ENCODE peak calls at places on chromosomes 1 and 21, in five cellular contexts. H, R, F, P and S are unnamed samples.

GRCh38 chr1:171984850-171985485 is 143.7 kb downstream of the DNM3 start:
- DNase-seq in P (no peak), F (no peak), H (peak; percentile 49), R (no peak), S (no peak)

GRCh38 chr1:107525146-107525545 is 384.3 kb downstream of the NTNG1 start:
- DNase-seq in R (no peak), F (no peak), H (no peak), P (no peak), S (no peak)

GRCh38 chr1:25748531-25749205 is 51.3 kb upstream of the SELENON start:
- DNase-seq in R (no peak), P (no peak), F (no peak), H (no peak), S (peak; percentile 91)

GRCh38 chr1:66752000-66752592 is at the start of gene DYNLT5:
- DNase-seq in R (peak; percentile 72), H (peak; percentile 43), P (peak; percentile 63), F (no peak), S (peak; percentile 33)

GRCh38 chr1:34851431-34852105 is 8.0 kb downstream of the SMIM12 start:
- DNase-seq in F (peak; percentile 73), P (peak; percentile 83), H (no peak), R (peak; percentile 79), S (peak; percentile 94)

GRCh38 chr1:202221911-202222909 is 28.6 kb downstream of the LGR6 start:
- DNase-seq in R (no peak), P (no peak), H (no peak), F (no peak), S (no peak)

GRCh38 chr1:199954701-199955100 is 72.8 kb upstream of the NR5A2 start:
- DNase-seq in F (no peak), R (no peak), P (peak; percentile 31), H (no peak), S (no peak)

GRCh38 chr1:168822911-168823310 is 93.9 kb upstream of the DPT start:
- DNase-seq in F (no peak), R (no peak), H (no peak), P (no peak), S (no peak)

GRCh38 chr1:200473698-200474371 is 64.0 kb upstream of the ZNF281 start:
- DNase-seq in P (no peak), R (no peak), H (no peak), F (no peak), S (no peak)

GRCh38 chr1:1173793-1174415 is at the start of gene TTLL10:
- DNase-seq in F (no peak), H (no peak), R (peak; percentile 25), P (peak; percentile 23), S (no peak)

GRCh38 chr1:115854005-115854404 is 13.1 kb upstream of the NHLH2 start:
- DNase-seq in R (no peak), F (no peak), H (no peak), P (no peak), S (no peak)

GRCh38 chr1:228293393-228293792 is 85.5 kb downstream of the OBSCN start:
- DNase-seq in P (no peak), H (no peak), F (no peak), R (peak; percentile 13), S (no peak)

GRCh38 chr1:164617607-164618564 is 58.9 kb downstream of the PBX1 start:
- DNase-seq in F (no peak), R (no peak), P (no peak), H (peak; percentile 42), S (peak; percentile 59)

GRCh38 chr1:233079586-233079985 is 129.2 kb downstream of the NTPCR start:
- DNase-seq in P (no peak), R (no peak), H (no peak), F (no peak), S (no peak)

GRCh38 chr1:180946537-180947507 is 34.1 kb downstream of the KIAA1614 start:
- DNase-seq in F (no peak), H (no peak), R (no peak), P (no peak), S (no peak)

GRCh38 chr1:111895456-111895855 is 94.0 kb downstream of the KCND3 start:
- DNase-seq in H (peak; percentile 3), F (no peak), P (no peak), R (no peak), S (no peak)

GRCh38 chr21:45769896-45770295 is 126.4 kb downstream of the PCBP3 start:
- DNase-seq in H (no peak), R (no peak), F (no peak), P (no peak), S (no peak)

GRCh38 chr1:245458761-245459174 is 304.0 kb downstream of the KIF26B start:
- DNase-seq in H (peak; percentile 16), P (no peak), R (no peak), F (no peak), S (no peak)

GRCh38 chr1:183164963-183165362 is 21.1 kb upstream of the LAMC2 start:
- DNase-seq in R (no peak), H (no peak), P (no peak), F (no peak), S (peak; percentile 31)

GRCh38 chr1:93434088-93434487 is 13.8 kb upstream of the FNBP1L start:
- DNase-seq in R (no peak), P (no peak), F (no peak), H (no peak), S (no peak)

GRCh38 chr1:234433563-234434285 is 45.3 kb downstream of the TARBP1 start:
- DNase-seq in P (no peak), F (no peak), R (no peak), H (peak; percentile 81), S (peak; percentile 1)

GRCh38 chr1:81414417-81415087 is 386.2 kb upstream of the ADGRL2 start:
- DNase-seq in P (peak; percentile 60), H (peak; percentile 23), R (peak; percentile 80), F (no peak), S (peak; percentile 71)

GRCh38 chr21:23968722-23969647 is 1638.3 kb downstream of the MRPL39 start:
- DNase-seq in P (no peak), F (no peak), H (peak; percentile 26), R (no peak), S (no peak)

GRCh38 chr1:20356850-20357459 is 66.3 kb downstream of the VWA5B1 start:
- DNase-seq in P (no peak), F (no peak), R (no peak), H (no peak), S (no peak)

GRCh38 chr1:228416217-228416971 is at the start of gene TRIM17:
- DNase-seq in R (no peak), F (no peak), P (no peak), H (no peak), S (peak; percentile 27)

GRCh38 chr1:192575499-192576189 is at the start of gene RGS1:
- DNase-seq in P (peak; percentile 27), H (no peak), R (no peak), F (no peak), S (peak; percentile 50)

GRCh38 chr1:32151319-32151787 is 28.1 kb upstream of the TXLNA start:
- DNase-seq in P (no peak), H (peak; percentile 90), R (no peak), F (no peak), S (no peak)

GRCh38 chr1:100433563-100433962 is 81.3 kb downstream of the CDC14A start:
- DNase-seq in H (no peak), F (no peak), P (no peak), R (no peak), S (no peak)

GRCh38 chr1:63317007-63317813 is 5.2 kb upstream of the FOXD3 start:
- DNase-seq in H (peak; percentile 41), R (peak; percentile 60), F (no peak), P (peak; percentile 84), S (peak; percentile 44)
- TF ChIP-seq POLR2A in H (no peak), R (no peak), F (no peak), P (no peak), S (no peak)

GRCh38 chr1:96771847-96772246 is 50.3 kb downstream of the PTBP2 start:
- DNase-seq in R (no peak), P (no peak), H (no peak), F (no peak), S (no peak)

GRCh38 chr1:96772349-96772748 is 50.8 kb downstream of the PTBP2 start:
- DNase-seq in F (no peak), P (no peak), R (no peak), H (no peak), S (no peak)

DNA sequence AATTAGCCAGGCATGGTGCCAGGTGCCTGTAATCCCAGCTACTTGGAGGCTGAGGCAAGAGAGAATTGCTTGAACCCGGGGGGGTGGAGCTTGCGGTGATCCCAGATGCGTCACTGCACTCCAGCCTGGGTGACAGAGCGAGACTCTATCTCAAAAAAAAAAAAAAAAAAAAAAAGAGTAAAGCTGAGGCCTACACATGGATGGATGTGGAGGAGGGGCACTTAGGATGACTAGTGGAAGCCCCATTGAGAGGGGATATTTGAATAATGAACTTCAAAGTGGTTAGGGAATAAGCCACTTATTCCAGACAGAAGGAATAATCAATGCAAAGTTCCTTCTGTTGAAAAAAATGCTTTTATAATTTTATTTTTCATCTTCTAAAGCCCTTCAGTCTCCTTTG is 51.4 kb downstream of the PTBP2 start:
- DNase-seq in P (no peak), R (no peak), H (no peak), F (no peak), S (no peak)
- H3K27ac ChIP-seq in P (no peak overlapping the region), R (no peak overlapping the region), H (no peak overlapping the region), F (no peak overlapping the region), S (no peak overlapping the region)

GRCh38 chr1:203795382-203796222 is at the start of the genes ZBED6 and ZC3H11A:
- DNase-seq in F (peak; percentile 99), R (peak; percentile 100), H (peak; percentile 98), P (peak; percentile 99), S (peak; percentile 100)
- TF ChIP-seq POLR2A in F (peak; percentile 74), R (no peak), H (peak; percentile 88), P (peak; percentile 79), S (no peak)

GRCh38 chr1:39407889-39408640 is 83.4 kb upstream of the BMP8A start:
- DNase-seq in F (no peak), P (no peak), R (no peak), H (no peak), S (peak; percentile 20)

GRCh38 chr1:39407496-39407888 is 83.9 kb upstream of the BMP8A start:
- DNase-seq in H (no peak), R (no peak), F (no peak), P (no peak), S (peak; percentile 49)

GRCh38 chr1:39406533-39407478 is 84.6 kb upstream of the BMP8A start:
- DNase-seq in H (peak; percentile 70), F (no peak), R (no peak), P (no peak), S (peak; percentile 55)

GRCh38 chr1:39405358-39405757 is 86.1 kb upstream of the BMP8A start:
- DNase-seq in F (no peak), R (no peak), H (no peak), P (no peak), S (peak; percentile 33)

GRCh38 chr1:39404876-39405275 is 86.6 kb upstream of the BMP8A start:
- DNase-seq in F (no peak), P (no peak), H (no peak), R (no peak), S (no peak)
- H3K27ac ChIP-seq in F (no peak overlapping the region), P (no peak overlapping the region), H (no peak overlapping the region), R (no peak overlapping the region), S (peak overlapping the region; percentile 94)